ENCODE peak calls at places on chromosomes 4 and X, in seven cellular contexts. H is H1, F is mesendoderm, E is IMR-90, D is H9, V is mesenchymal stem cell, A is trophoblast cell. C is an unnamed sample.

GRCh38 chr4:184143770-184144564 is 73.7 kb downstream of the ENPP6 start:
- DNase-seq in H (no peak), F (peak; percentile 48), E (no peak), D (peak; percentile 80), V (no peak), A (no peak), C (no peak)

GRCh38 chr4:53653484-53654053 is 62.3 kb upstream of the LNX1 start:
- DNase-seq in H (no peak), F (peak; percentile 31), E (peak; percentile 5), D (no peak), V (peak; percentile 29), A (no peak), C (no peak)

GRCh38 chr4:39476181-39476873 is 17.5 kb downstream of the LIAS start:
- DNase-seq in H (no peak), F (no peak), E (peak; percentile 28), D (no peak), V (no peak), A (no peak), C (no peak)

GRCh38 chrX:150873616-150874015 is 24.9 kb downstream of the CD99L2 start:
- DNase-seq in H (no peak), F (peak; percentile 7), E (peak; percentile 44), D (no peak), V (no peak), A (peak; percentile 39), C (no peak)

GRCh38 chr4:73721901-73722300 is 18.5 kb upstream of the CXCL8 start:
- DNase-seq in H (no peak), F (no peak), E (peak; percentile 33), D (no peak), V (no peak), A (no peak), C (no peak)

GRCh38 chr4:53620956-53621355 is 29.7 kb upstream of the LNX1 start:
- DNase-seq in H (no peak), F (peak; percentile 63), E (no peak), D (no peak), V (no peak), A (no peak), C (no peak)

GRCh38 chr4:55507612-55508011 is 39.1 kb downstream of the CLOCK start:
- DNase-seq in H (no peak), F (no peak), E (no peak), D (no peak), V (no peak), A (no peak), C (no peak)

GRCh38 chr4:169619518-169619957 is 840 bp upstream of the CLCN3 start:
- DNase-seq in H (no peak), F (peak; percentile 76), E (peak; percentile 54), D (peak; percentile 53), V (peak; percentile 71), A (peak; percentile 79), C (peak; percentile 15)

GRCh38 chr4:34220601-34221000 is 2023.7 kb downstream of the ARAP2 start:
- DNase-seq in H (no peak), F (no peak), E (no peak), D (no peak), V (no peak), A (no peak), C (no peak)

GRCh38 chr4:113961322-113961698 is 18.1 kb downstream of the ARSJ start:
- DNase-seq in H (no peak), F (no peak), E (peak; percentile 84), D (no peak), V (peak; percentile 60), A (peak; percentile 1), C (no peak)

GRCh38 chrX:42385730-42386129 is 392.2 kb downstream of the PPP1R2C start:
- DNase-seq in H (no peak), F (no peak), E (no peak), D (no peak), V (no peak), A (no peak), C (no peak)

GRCh38 chr4:150682126-150682525 is 100.2 kb downstream of the MAB21L2 start:
- DNase-seq in H (no peak), F (no peak), E (no peak), D (no peak), V (no peak), A (no peak), C (no peak)
- H3K4me2 ChIP-seq in H (no peak overlapping the region), F (no peak overlapping the region), E (no peak overlapping the region), D (no peak overlapping the region), V (no peak overlapping the region), A (no peak overlapping the region), C (no peak overlapping the region)

GRCh38 chr4:185235480-185236154 is 26.2 kb downstream of the SNX25 start:
- DNase-seq in H (no peak), F (peak; percentile 97), E (peak; percentile 38), D (no peak), V (peak; percentile 93), A (peak; percentile 94), C (no peak)

GRCh38 chr4:185237185-185237584 is 27.8 kb downstream of the SNX25 start:
- DNase-seq in H (no peak), F (no peak), E (no peak), D (no peak), V (peak; percentile 84), A (peak; percentile 87), C (no peak)

GRCh38 chr4:185238261-185238681 is 28.9 kb downstream of the SNX25 start:
- DNase-seq in H (no peak), F (no peak), E (peak; percentile 84), D (no peak), V (peak; percentile 77), A (peak; percentile 76), C (no peak)

GRCh38 chr4:185236155-185236503 is 26.7 kb downstream of the SNX25 start:
- DNase-seq in H (no peak), F (no peak), E (no peak), D (no peak), V (no peak), A (no peak), C (no peak)

DNA sequence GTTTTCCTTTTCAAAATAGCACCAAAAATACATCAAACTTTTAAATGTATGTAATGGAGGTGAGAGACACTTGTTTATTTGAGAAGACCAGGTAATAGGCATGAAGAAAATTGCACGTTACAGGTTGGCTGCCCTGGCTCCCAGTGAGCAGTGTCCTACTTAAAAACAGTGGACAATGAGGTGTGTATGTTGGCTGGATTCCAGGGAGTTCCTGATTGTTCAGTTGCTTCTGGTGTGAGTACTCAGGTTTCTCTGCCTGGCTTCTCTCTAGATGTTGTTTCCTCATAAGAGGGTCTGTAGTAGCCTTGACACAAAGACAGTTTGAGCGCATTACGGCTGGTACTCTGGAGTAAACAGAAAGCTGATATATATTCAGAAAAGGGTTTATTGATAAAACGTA is 29.4 kb downstream of the SNX25 start:
- DNase-seq in H (no peak), F (no peak), E (peak; percentile 21), D (no peak), V (peak; percentile 22), A (no peak), C (no peak)
- H3K18ac ChIP-seq in H (no peak overlapping the region), F (no peak overlapping the region), E (no peak overlapping the region), D (no peak overlapping the region), V (peak overlapping the region; percentile 49), A (no peak overlapping the region), C (no peak overlapping the region)

DNA sequence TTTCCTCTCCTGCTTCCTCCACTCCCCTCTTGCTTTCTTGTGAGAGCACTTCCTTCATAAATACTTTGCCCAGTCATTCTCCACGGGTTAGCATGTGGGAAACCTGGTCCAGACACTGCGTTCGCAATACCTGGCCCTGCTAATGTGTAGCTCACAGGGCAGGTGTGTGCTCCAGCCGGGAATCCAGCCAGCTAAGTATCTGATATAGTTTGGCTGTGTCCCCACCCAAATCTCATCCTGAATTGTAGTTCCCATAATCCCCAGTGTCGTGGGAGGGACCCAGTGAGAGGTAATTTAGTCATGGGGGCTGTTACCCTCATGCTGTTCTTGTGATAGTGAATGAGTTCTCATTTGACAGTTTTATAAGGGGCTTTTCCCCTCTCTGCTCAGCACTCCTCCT is 32.2 kb upstream of the STX18 start:
- DNase-seq in H (no peak), F (no peak), E (no peak), D (no peak), V (no peak), A (no peak), C (no peak)
- H3K4me2 ChIP-seq in H (no peak overlapping the region), F (no peak overlapping the region), E (no peak overlapping the region), D (no peak overlapping the region), V (no peak overlapping the region), A (no peak overlapping the region), C (no peak overlapping the region)

DNA sequence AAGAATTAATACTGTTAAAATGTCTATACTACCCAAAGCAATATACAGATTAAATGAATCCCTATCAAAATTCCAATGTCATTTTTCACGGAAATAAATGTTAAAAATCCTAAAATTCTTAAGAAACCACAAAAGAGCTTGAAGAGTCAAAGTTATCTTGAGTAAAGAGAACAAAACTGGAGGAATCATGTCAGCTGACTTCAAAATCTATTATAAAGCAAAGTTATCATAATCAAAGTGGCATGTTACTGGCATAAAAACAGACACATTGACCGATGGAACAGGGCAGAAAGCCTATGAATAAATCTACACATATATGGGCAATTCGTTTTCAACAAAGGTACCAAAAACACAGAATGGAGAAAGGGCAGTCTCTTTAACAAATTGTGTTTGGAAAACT is 579.0 kb downstream of the INPP4B start:
- DNase-seq in H (no peak), F (no peak), E (no peak), D (no peak), V (no peak), A (no peak), C (no peak)
- H3K18ac ChIP-seq in H (no peak overlapping the region), F (no peak overlapping the region), E (peak overlapping the region; percentile 80), D (no peak overlapping the region), V (no peak overlapping the region), A (no peak overlapping the region), C (no peak overlapping the region)